ENCODE peak calls at places on chromosomes 16 and 17, in nine cellular contexts. W is PC-9; T is cardiac septum; V is activated T-cell treated with anti-CD3 and anti-CD28 coated beads, Interleukin-2, amount 50 U/mL, for 4 hours; R is cardiac muscle cell; H is NCI-H1092 treated with DMSO at 0.1 percent for 48 hours; U is NCI-H1105; Q is stimulated activated naive CD8-positive, alpha-beta T cell treated with anti-CD3 and anti-CD28 coated beads, Interleukin-15, Interleukin-2, amounts not matched to agents 100 U/mL and 50 U/mL, for 24 hours; X is NCI-H1436. O is an unnamed sample.

GRCh38 chr16:75550211-75550662 is 5.8 kb downstream of the TMEM231 start:
- DNase-seq in W (no peak), T (no peak), V (no peak), R (no peak), H (no peak), U (no peak), Q (peak; percentile 36), X (peak; percentile 0), O (no peak)

GRCh38 chr16:67541391-67542263 is 13.0 kb downstream of the RIPOR1 start:
- DNase-seq in W (no peak), T (no peak), V (no peak), R (no peak), H (peak; percentile 57), U (no peak), Q (no peak), X (no peak), O (no peak)

GRCh38 chr17:5049314-5049819 is 14.1 kb upstream of the SLC52A1 start:
- DNase-seq in W (no peak), T (no peak), V (peak; percentile 47), R (no peak), H (no peak), U (no peak), Q (no peak), X (no peak), O (no peak)

GRCh38 chr16:69410285-69410990 is 14.0 kb upstream of the CYB5B start:
- DNase-seq in W (peak; percentile 93), T (no peak), V (no peak), R (no peak), H (no peak), U (no peak), Q (no peak), X (no peak), O (no peak)

GRCh38 chr17:64063766-64064224 is 43.4 kb upstream of the ICAM2 start:
- DNase-seq in W (no peak), T (peak; percentile 85), V (peak; percentile 44), R (peak; percentile 79), H (peak; percentile 25), U (no peak), Q (peak; percentile 61), X (no peak), O (no peak)

GRCh38 chr17:535165-535564 is 179.5 kb downstream of the VPS53 start:
- DNase-seq in W (no peak), T (no peak), V (no peak), R (no peak), H (no peak), U (no peak), Q (no peak), X (no peak), O (no peak)

GRCh38 chr16:82936941-82937551 is 310.3 kb downstream of the CDH13 start:
- DNase-seq in W (no peak), T (no peak), V (no peak), R (no peak), H (no peak), U (no peak), Q (no peak), X (no peak), O (no peak)

GRCh38 chr17:39661744-39662541 is 3.2 kb upstream of the TCAP start:
- DNase-seq in W (no peak), T (no peak), V (no peak), R (no peak), H (no peak), U (no peak), Q (no peak), X (no peak), O (no peak)

GRCh38 chr17:13395346-13395745 is 206.4 kb downstream of the HS3ST3A1 start:
- DNase-seq in W (no peak), T (no peak), V (no peak), R (no peak), H (no peak), U (no peak), Q (no peak), X (no peak), O (no peak)

GRCh38 chr16:87881327-87882200 is 12.3 kb upstream of the SLC7A5 start:
- DNase-seq in W (no peak), T (no peak), V (no peak), R (no peak), H (peak; percentile 49), U (no peak), Q (no peak), X (no peak), O (no peak)

O was measured in SK-N-DZ.